ENCODE peak calls at places on chromosomes 2 and 18, in five cellular contexts. R is choroid plexus epithelial cell, Z is MG63, B is A549, P is heart right ventricle. G is an unnamed sample.

GRCh38 chr18:26176134-26176533 is 42.5 kb downstream of the PSMA8 start:
- DNase-seq in R (no peak), Z (no peak), B (no peak), P (no peak), G (no peak)

GRCh38 chr2:98036349-98037000 is 40.7 kb upstream of the TMEM131 start:
- DNase-seq in R (no peak), Z (no peak), B (no peak), P (peak), G (no peak)

GRCh38 chr2:28348149-28348567 is 44.5 kb upstream of the FOSL2 start:
- DNase-seq in R (no peak), Z (no peak), B (no peak), P (no peak), G (no peak)

GRCh38 chr2:173818285-173818684 is 146.9 kb downstream of the SP3 start:
- DNase-seq in R (no peak), Z (no peak), B (no peak), P (no peak), G (no peak)

GRCh38 chr2:129812071-129812470 is 167.4 kb upstream of the RAB6C start:
- DNase-seq in R (no peak), Z (no peak), B (no peak), P (peak), G (no peak)

GRCh38 chr2:236259371-236259770 is 4.8 kb downstream of the ASB18 start:
- DNase-seq in R (no peak), Z (no peak), B (no peak), P (no peak), G (no peak)

GRCh38 chr2:189347540-189347939 is 93.7 kb upstream of the WDR75 start:
- DNase-seq in R (peak), Z (peak), B (peak), P (peak), G (peak)

GRCh38 chr2:152706477-152707020 is 10.7 kb downstream of the PRPF40A start:
- DNase-seq in R (no peak), Z (no peak), B (no peak), P (no peak), G (no peak)

GRCh38 chr2:130814931-130815680 is 21.6 kb upstream of the ARHGEF4 start:
- DNase-seq in R (no peak), Z (no peak), B (no peak), P (no peak), G (no peak)

GRCh38 chr2:181742908-181743722 is 62.8 kb upstream of the NEUROD1 start:
- DNase-seq in R (peak), Z (peak), B (peak), P (peak), G (peak)

GRCh38 chr2:47065771-47066380 is 89.2 kb downstream of the STPG4 start:
- DNase-seq in R (peak), Z (peak), B (no peak), P (no peak), G (peak)

GRCh38 chr2:46645681-46646162 is 166.4 kb downstream of the TMEM247 start:
- DNase-seq in R (peak), Z (peak), B (peak), P (peak), G (peak)

GRCh38 chr2:213316001-213316735 is 31.9 kb downstream of the SPAG16 start:
- DNase-seq in R (peak), Z (peak), B (peak), P (no peak), G (peak)

GRCh38 chr2:177799531-177799930 is 273.0 kb downstream of the PDE11A start:
- DNase-seq in R (peak), Z (no peak), B (peak), P (peak), G (peak)

GRCh38 chr2:134193006-134193405 is 60.9 kb upstream of the MGAT5 start:
- DNase-seq in R (peak), Z (peak), B (peak), P (no peak), G (peak)

GRCh38 chr2:235859651-235860050 is 308.5 kb downstream of the GBX2 start:
- DNase-seq in R (peak), Z (no peak), B (no peak), P (peak), G (peak)

GRCh38 chr2:65227035-65227470 is 578 bp upstream of the ACTR2 start:
- DNase-seq in R (peak), Z (no peak), B (peak), P (no peak), G (peak)

GRCh38 chr2:162581931-162582330 is 238.0 kb downstream of the GCA start:
- DNase-seq in R (no peak), Z (no peak), B (no peak), P (no peak), G (no peak)

GRCh38 chr2:1976112-1976511 is 231.8 kb upstream of the PXDN start:
- DNase-seq in R (no peak), Z (peak), B (no peak), P (no peak), G (no peak)

DNA sequence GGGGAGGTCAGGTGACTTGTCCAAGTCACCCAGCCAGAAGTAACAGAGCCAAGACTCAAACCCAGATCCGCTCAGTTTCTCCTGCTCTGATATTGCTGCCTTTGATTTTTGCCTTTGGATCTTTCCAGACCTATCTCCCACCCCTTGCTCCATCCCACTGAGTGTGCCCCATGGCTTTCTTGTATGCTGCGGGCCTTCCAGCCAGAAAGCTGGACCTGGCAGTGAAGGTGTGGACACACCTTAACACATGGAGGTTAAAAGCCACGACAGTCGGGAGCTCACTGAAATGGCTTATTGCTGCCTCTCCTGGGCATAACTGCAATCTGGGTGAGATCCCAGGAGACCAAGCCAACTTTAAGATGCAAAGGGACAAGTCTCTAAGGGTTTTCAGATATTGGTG is 86.7 kb downstream of the LONRF2 start:
- DNase-seq in R (no peak), Z (no peak), B (no peak), P (no peak), G (no peak)
- H3K4me3 ChIP-seq in R (no peak), Z (no peak), B (no peak), P (no peak), G (no peak)

DNA sequence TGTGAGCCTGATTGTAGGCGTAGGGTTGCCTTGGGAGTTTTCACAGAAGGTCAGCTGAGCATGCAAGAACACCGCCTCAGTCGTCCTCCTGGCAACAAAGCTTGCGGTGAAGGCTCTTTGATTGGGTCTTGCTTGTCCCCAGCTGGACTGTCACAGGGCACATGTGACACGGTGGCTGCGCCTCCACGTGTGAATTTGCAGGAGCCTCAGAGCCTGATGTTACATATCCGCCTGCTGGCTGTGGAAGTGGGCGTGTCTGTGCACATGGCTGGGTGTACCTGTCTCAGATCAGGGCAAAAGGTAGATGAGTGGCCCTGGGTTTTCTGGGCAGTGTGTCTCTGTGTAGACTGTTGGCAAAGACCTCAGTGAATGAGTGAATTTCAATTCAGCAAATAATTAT is 228.8 kb downstream of the HAUS1 start:
- DNase-seq in R (no peak), Z (no peak), B (no peak), P (peak), G (no peak)
- H3K4me3 ChIP-seq in R (peak), Z (no peak), B (no peak), P (peak), G (no peak)

GRCh38 chr2:48754874-48755273 is 650 bp downstream of the LHCGR start:
- DNase-seq in R (no peak), Z (peak), B (no peak), P (no peak), G (no peak)
- H3K4me3 ChIP-seq in R (no peak), Z (no peak), B (peak), P (no peak), G (no peak)

GRCh38 chr18:13393338-13393737 is 174.8 kb downstream of the LDLRAD4 start:
- DNase-seq in R (no peak), Z (no peak), B (no peak), P (no peak), G (no peak)
- H3K4me3 ChIP-seq in R (no peak), Z (no peak), B (no peak), P (no peak), G (no peak)

G was measured in cardiac fibroblast.